ENCODE peak calls at places on chromosomes 1 and 21, in eight cellular contexts. O is C1 segment of cervical spinal cord; E is thoracic aorta; L is amniotic stem cell; R is CD8-positive, alpha-beta memory T cell; A is foreskin fibroblast; Y is vagina; C is pancreas. N is an unnamed sample.

GRCh38 chr1:19818324-19818723 is 3.2 kb upstream of the RNF186 start:
- DNase-seq in Y (no peak), C (no peak), E (no peak), L (no peak), A (no peak), R (no peak), O (no peak), N (no peak)

GRCh38 chr1:201904579-201904978 is 15.9 kb downstream of the SHISA4 start:
- DNase-seq in E (peak; percentile 63), R (no peak), Y (no peak), A (peak; percentile 90), C (no peak), L (peak; percentile 80), O (no peak), N (no peak)

GRCh38 chr1:168321945-168322344 is 41.3 kb downstream of the TBX19 start:
- DNase-seq in C (no peak), O (no peak), Y (no peak), A (peak; percentile 27), E (no peak), L (peak; percentile 5), R (no peak), N (no peak)

GRCh38 chr1:58041621-58042020 is 504.9 kb downstream of the OMA1 start:
- DNase-seq in A (no peak), L (no peak), O (no peak), C (no peak), E (no peak), R (no peak), Y (no peak), N (no peak)

GRCh38 chr1:109609881-109610280 is 9.5 kb downstream of the GNAT2 start:
- DNase-seq in E (no peak), Y (no peak), R (no peak), A (no peak), O (no peak), C (no peak), L (no peak), N (no peak)

GRCh38 chr21:38843806-38844479 is 38.2 kb downstream of the ETS2 start:
- DNase-seq in Y (no peak), L (peak; percentile 52), E (no peak), R (no peak), A (peak; percentile 41), C (no peak), O (no peak), N (no peak)

GRCh38 chr1:55965981-55966461 is 613.3 kb downstream of the PLPP3 start:
- DNase-seq in Y (no peak), O (no peak), A (no peak), R (no peak), E (no peak), C (no peak), L (no peak), N (no peak)

GRCh38 chr1:159090566-159091546 is 14.3 kb upstream of the AIM2 start:
- DNase-seq in R (no peak), C (no peak), L (no peak), O (no peak), Y (no peak), A (peak; percentile 46), E (no peak), N (no peak)

GRCh38 chr1:44721521-44722361 is 9.2 kb downstream of the RNU5D-1 start:
- DNase-seq in R (peak; percentile 77), L (no peak), E (no peak), C (no peak), A (peak; percentile 90), O (peak; percentile 12), Y (no peak), N (no peak)

GRCh38 chr1:57761628-57762027 is 337.8 kb upstream of the DAB1 start:
- DNase-seq in E (no peak), C (no peak), A (no peak), O (no peak), Y (no peak), L (no peak), R (no peak), N (no peak)

GRCh38 chr1:9356021-9356420 is 63.3 kb downstream of the SPSB1 start:
- DNase-seq in E (no peak), Y (no peak), R (no peak), O (no peak), C (no peak), A (no peak), L (no peak), N (no peak)